ENCODE peak calls at places on chromosomes 16 and 17, in ten cellular contexts. U, J, B, V, P, T, D, N, X and A are unnamed samples.

GRCh38 chr17:3029213-3029913 is 34.0 kb downstream of the OR1D5 start:
- DNase-seq in X (no peak), U (no peak), B (no peak), V (peak), N (no peak), T (no peak), J (no peak), D (no peak), P (no peak), A (no peak)

GRCh38 chr17:73592531-73592961 is 51.7 kb downstream of the SDK2 start:
- DNase-seq in N (no peak), T (no peak), U (no peak), B (no peak), P (no peak), V (no peak), J (no peak), D (no peak), X (no peak), A (no peak)

GRCh38 chr17:13171790-13172189 is 154.0 kb upstream of the ELAC2 start:
- DNase-seq in J (no peak), P (no peak), N (no peak), U (no peak), B (no peak), D (no peak), V (no peak), X (no peak), T (no peak), A (no peak)

GRCh38 chr16:81371106-81371505 is 56.3 kb downstream of the GAN start:
- DNase-seq in J (no peak), T (no peak), X (no peak), B (no peak), U (no peak), V (no peak), N (no peak), P (no peak), D (no peak), A (no peak)

GRCh38 chr16:70453891-70454220 is 539 bp upstream of the FCSK start:
- DNase-seq in B (no peak), V (no peak), D (no peak), P (no peak), J (no peak), T (no peak), N (no peak), X (no peak), U (no peak), A (no peak)

GRCh38 chr16:57452021-57452420 is 4.7 kb downstream of the COQ9 start:
- DNase-seq in X (no peak), V (no peak), D (no peak), J (no peak), P (no peak), B (no peak), N (no peak), T (no peak), U (no peak), A (no peak)

GRCh38 chr16:62022688-62023087 is 13.6 kb downstream of the CDH8 start:
- DNase-seq in T (no peak), P (no peak), D (no peak), J (no peak), B (no peak), U (no peak), N (no peak), V (no peak), X (no peak), A (no peak)

GRCh38 chr16:49598386-49599170 is 225.0 kb downstream of the C16orf78 start:
- DNase-seq in X (no peak), U (no peak), D (no peak), J (peak), B (no peak), T (no peak), P (peak), N (no peak), V (peak), A (no peak)

GRCh38 chr17:42670199-42670924 is 6.4 kb downstream of the PLEKHH3 start:
- DNase-seq in X (no peak), P (no peak), D (no peak), B (no peak), N (no peak), J (no peak), T (no peak), U (no peak), V (no peak), A (no peak)

GRCh38 chr17:10025976-10026785 is 121.1 kb upstream of the RCVRN start:
- DNase-seq in N (no peak), U (no peak), V (no peak), X (no peak), P (no peak), J (no peak), T (no peak), B (no peak), D (no peak), A (no peak)

GRCh38 chr16:77300232-77300631 is 101.0 kb downstream of the SYCE1L start:
- DNase-seq in V (no peak), D (no peak), X (no peak), U (no peak), J (no peak), N (no peak), B (peak), P (no peak), T (no peak), A (no peak)

GRCh38 chr17:63641678-63642077 is 19.5 kb downstream of the MAP3K3 start:
- DNase-seq in P (no peak), V (no peak), D (peak), T (no peak), U (no peak), B (no peak), J (no peak), N (no peak), X (no peak), A (no peak)

GRCh38 chr16:57764341-57765159 is 29.0 kb downstream of the KATNB1 start:
- DNase-seq in T (no peak), P (no peak), X (no peak), U (no peak), B (peak), N (no peak), J (no peak), V (no peak), D (no peak), A (no peak)

GRCh38 chr17:27664606-27664965 is 33.6 kb downstream of the LGALS9 start:
- DNase-seq in N (no peak), P (no peak), X (no peak), D (no peak), J (no peak), V (no peak), U (no peak), B (no peak), T (no peak), A (no peak)

GRCh38 chr16:56551796-56552738 is 12.8 kb upstream of the MT4 start:
- DNase-seq in B (no peak), T (peak), V (no peak), N (no peak), J (peak), U (peak), X (no peak), D (peak), P (peak), A (peak)

GRCh38 chr16:26905336-26905735 is 161.4 kb upstream of the C16orf82 start:
- DNase-seq in N (no peak), B (no peak), D (no peak), U (no peak), T (peak), P (no peak), J (no peak), V (no peak), X (no peak), A (no peak)

GRCh38 chr16:380837-381787 is 666 bp downstream of the PGAP6 start:
- DNase-seq in V (no peak), U (peak), J (no peak), N (no peak), B (no peak), X (no peak), P (no peak), T (no peak), D (no peak), A (peak)

GRCh38 chr16:54748611-54749190 is 182.0 kb upstream of the IRX5 start:
- DNase-seq in B (no peak), P (no peak), X (no peak), T (no peak), N (no peak), U (no peak), J (no peak), D (no peak), V (no peak), A (no peak)

GRCh38 chr17:47685556-47686275 is 8.2 kb upstream of the TBKBP1 start:
- DNase-seq in T (no peak), P (no peak), N (no peak), U (no peak), D (no peak), J (no peak), B (no peak), X (no peak), V (no peak), A (no peak)

GRCh38 chr17:47684025-47684424 is 9.9 kb upstream of the TBKBP1 start:
- DNase-seq in B (no peak), U (no peak), T (no peak), D (no peak), V (no peak), X (no peak), N (no peak), J (no peak), P (no peak), A (no peak)

GRCh38 chr17:47686276-47686635 is 7.7 kb upstream of the TBKBP1 start:
- DNase-seq in U (no peak), J (no peak), V (no peak), P (no peak), T (no peak), D (no peak), N (no peak), B (no peak), X (no peak), A (no peak)

GRCh38 chr17:47686661-47687327 is 7.2 kb upstream of the TBKBP1 start:
- DNase-seq in B (no peak), U (no peak), V (no peak), X (no peak), D (no peak), N (no peak), J (no peak), T (no peak), P (no peak), A (no peak)

GRCh38 chr17:47684535-47685193 is 9.3 kb upstream of the TBKBP1 start:
- DNase-seq in D (no peak), B (no peak), J (no peak), T (no peak), N (no peak), X (no peak), V (no peak), P (no peak), U (no peak), A (no peak)
- TF ChIP-seq POLR2A in D (no peak), B (no peak), J (no peak), T (no peak), N (no peak), X (no peak), V (no peak), P (no peak), U (no peak), A (no peak)

DNA sequence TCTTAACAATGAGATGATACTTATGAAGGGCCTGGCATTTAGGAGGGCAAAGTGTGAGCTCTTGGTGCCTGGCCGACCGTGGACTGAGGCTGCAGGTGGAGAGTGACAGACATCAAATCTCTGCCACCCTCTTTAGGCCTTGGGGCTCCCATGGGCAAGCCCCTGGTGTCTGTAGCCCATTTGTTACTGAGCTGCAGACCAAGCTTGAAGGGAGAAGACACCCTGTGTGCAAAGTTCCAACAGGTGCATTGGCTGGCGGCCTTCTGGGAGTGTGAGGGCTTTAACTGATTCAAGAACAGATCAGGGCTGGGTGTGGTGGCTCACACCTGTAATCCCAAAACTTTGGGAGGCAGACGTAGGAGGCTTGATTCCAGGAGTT is 789 bp upstream of the CTRL start:
- DNase-seq in X (no peak), N (no peak), V (no peak), D (no peak), P (no peak), T (no peak), B (no peak), U (no peak), J (no peak), A (no peak)
- TF ChIP-seq CTCF in X (no peak), N (no peak), V (no peak), D (no peak), P (no peak), T (no peak), B (no peak), U (no peak), J (no peak), A (no peak)

GRCh38 chr17:7237761-7238417 is 1.4 kb downstream of the PHF23 start:
- DNase-seq in U (peak), D (no peak), X (no peak), T (peak), P (peak), V (peak), B (peak), N (peak), J (peak), A (peak)
- TF ChIP-seq POLR2A in U (no peak), D (no peak), X (no peak), T (no peak), P (no peak), V (no peak), B (no peak), N (no peak), J (no peak), A (no peak)

GRCh38 chr17:60528828-60529227 is 2.8 kb upstream of the APPBP2 start:
- DNase-seq in V (no peak), T (no peak), X (no peak), D (no peak), U (no peak), J (no peak), P (no peak), N (no peak), B (no peak), A (no peak)

GRCh38 chr17:60525624-60526514 is at the start of gene APPBP2:
- DNase-seq in T (peak), P (peak), N (peak), D (peak), J (peak), V (peak), B (peak), X (peak), U (peak), A (peak)

GRCh38 chr17:60526726-60527125 is 684 bp upstream of the APPBP2 start:
- DNase-seq in T (no peak), P (no peak), X (no peak), V (no peak), N (no peak), B (no peak), U (no peak), D (no peak), J (no peak), A (no peak)

GRCh38 chr17:60527701-60528100 is 1.7 kb upstream of the APPBP2 start:
- DNase-seq in N (no peak), D (no peak), X (no peak), U (no peak), B (no peak), J (no peak), P (no peak), V (no peak), T (no peak), A (no peak)

DNA sequence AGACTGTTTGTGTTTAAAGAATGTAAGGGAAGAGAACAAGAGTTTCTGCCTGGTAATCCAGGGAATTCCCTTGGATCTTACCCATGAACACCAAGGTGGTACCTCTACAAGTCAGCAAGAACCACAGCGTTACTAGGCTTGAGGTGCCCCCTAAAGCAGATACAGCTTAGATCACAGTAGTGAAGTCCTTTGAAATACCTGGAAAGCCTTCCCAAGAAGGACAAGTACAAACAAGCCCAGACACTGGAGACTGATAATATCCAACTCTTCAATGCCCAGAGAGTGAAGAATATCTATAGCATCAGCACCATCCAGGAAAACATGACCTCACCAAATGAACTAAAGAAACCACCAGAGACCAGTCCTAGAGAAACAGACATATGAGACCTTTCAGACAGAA is 3.8 kb upstream of the APPBP2 start:
- DNase-seq in P (no peak), J (no peak), V (no peak), U (no peak), D (no peak), B (no peak), X (no peak), T (no peak), N (no peak), A (no peak)
- TF ChIP-seq CTCF in P (no peak), J (no peak), V (no peak), U (no peak), D (no peak), B (no peak), X (no peak), T (no peak), N (no peak), A (no peak)

GRCh38 chr17:81004336-81005015 is 12.8 kb downstream of the CHMP6 start:
- DNase-seq in P (no peak), T (no peak), B (no peak), U (no peak), J (no peak), N (no peak), V (no peak), X (no peak), D (no peak), A (no peak)
- TF ChIP-seq POLR2A in P (no peak), T (no peak), B (no peak), U (no peak), J (no peak), N (no peak), V (no peak), X (no peak), D (no peak), A (no peak)

DNA sequence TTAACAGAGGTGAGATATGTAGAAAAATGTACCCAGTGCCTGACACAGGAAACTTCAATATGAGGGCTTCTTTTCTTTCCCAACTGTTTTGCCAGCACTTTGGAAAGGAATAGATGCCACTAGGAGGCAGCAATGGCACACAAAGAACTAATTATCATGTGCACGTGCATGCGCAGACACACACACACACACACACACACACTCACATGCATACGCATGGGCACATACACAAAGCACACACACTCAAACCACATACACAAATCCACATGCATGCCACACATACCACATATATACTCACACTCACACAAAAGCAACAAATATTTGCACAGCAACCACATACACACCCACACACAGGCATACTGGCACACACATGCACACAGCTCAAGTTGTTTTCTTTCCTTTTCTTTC is 8.8 kb upstream of the CEP112 start:
- DNase-seq in D (peak), P (no peak), U (no peak), N (no peak), T (no peak), J (peak), X (no peak), V (no peak), B (peak), A (peak)
- TF ChIP-seq CTCF in D (no peak), P (peak), U (no peak), N (peak), T (peak), J (peak), X (peak), V (peak), B (peak), A (peak)

GRCh38 chr17:77498875-77499698 is 358.3 kb downstream of the SEC14L1 start:
- DNase-seq in P (peak), T (no peak), V (peak), N (peak), U (no peak), J (peak), B (no peak), X (no peak), D (no peak), A (no peak)
- TF ChIP-seq POLR2A in P (no peak), T (no peak), V (no peak), N (no peak), U (no peak), J (no peak), B (no peak), X (no peak), D (no peak), A (no peak)